ENCODE peak calls at places on chromosomes 16 and 17, in nine cellular contexts. W, C, T, J, E, Q, A, B and Z are unnamed samples. For H3K4me1, the result is how much of the 10 kb centered on the place peaks cover.

GRCh38 chr17:77371117-77371887 is 230.5 kb downstream of the SEC14L1 start:
- DNase-seq in W (no peak), C (peak), T (no peak), J (no peak), E (no peak), Q (no peak), A (no peak), B (peak), Z (peak)

GRCh38 chr17:79482719-79483118 is 128.1 kb downstream of the RBFOX3 start:
- DNase-seq in W (no peak), C (no peak), T (no peak), J (no peak), E (no peak), Q (no peak), A (no peak), B (no peak), Z (no peak)

GRCh38 chr16:66020642-66021041 is 345.8 kb upstream of the CDH5 start:
- DNase-seq in W (peak), C (no peak), T (peak), J (no peak), E (no peak), Q (no peak), A (no peak), B (no peak), Z (no peak)

GRCh38 chr16:68324780-68325357 is 14.1 kb downstream of the PRMT7 start:
- DNase-seq in W (no peak), C (no peak), T (no peak), J (no peak), E (no peak), Q (no peak), A (no peak), B (no peak), Z (no peak)

GRCh38 chr17:5513610-5514009 is 27.2 kb downstream of the MIS12 start:
- DNase-seq in W (no peak), C (no peak), T (no peak), J (no peak), E (no peak), Q (no peak), A (no peak), B (no peak), Z (peak)

GRCh38 chr16:67884-68789 is 4.3 kb downstream of the RHBDF1 start:
- DNase-seq in W (no peak), C (peak), T (no peak), J (no peak), E (no peak), Q (no peak), A (no peak), B (peak), Z (no peak)

GRCh38 chr17:27980035-27980434 is 62.4 kb upstream of the NLK start:
- DNase-seq in W (peak), C (no peak), T (peak), J (no peak), E (no peak), Q (no peak), A (no peak), B (no peak), Z (no peak)

GRCh38 chr16:1158456-1159324 is 5.8 kb downstream of the CACNA1H start:
- DNase-seq in W (no peak), C (peak), T (no peak), J (no peak), E (no peak), Q (no peak), A (no peak), B (peak), Z (no peak)

GRCh38 chr16:24430937-24431760 is 108.2 kb upstream of the RBBP6 start:
- DNase-seq in W (peak), C (no peak), T (no peak), J (no peak), E (no peak), Q (no peak), A (no peak), B (no peak), Z (no peak)

GRCh38 chr16:13313351-13313750 is 412.0 kb downstream of the SHISA9 start:
- DNase-seq in W (no peak), C (no peak), T (no peak), J (no peak), E (no peak), Q (no peak), A (no peak), B (no peak), Z (no peak)

GRCh38 chr17:48831549-48831883 is 681 bp downstream of the CALCOCO2 start:
- DNase-seq in W (no peak), C (no peak), T (no peak), J (no peak), E (no peak), Q (no peak), A (no peak), B (no peak), Z (no peak)

GRCh38 chr17:49193513-49194296 is 16.7 kb downstream of the GNGT2 start:
- DNase-seq in W (peak), C (peak), T (peak), J (peak), E (peak), Q (peak), A (no peak), B (peak), Z (no peak)

GRCh38 chr17:82600731-82601446 is 47.4 kb downstream of the WDR45B start:
- DNase-seq in W (no peak), C (peak), T (no peak), J (no peak), E (no peak), Q (no peak), A (no peak), B (no peak), Z (no peak)

GRCh38 chr16:68230176-68230571 is 5.8 kb downstream of the ESRP2 start:
- DNase-seq in W (no peak), C (no peak), T (no peak), J (no peak), E (no peak), Q (no peak), A (no peak), B (peak), Z (no peak)

GRCh38 chr17:48413613-48414405 is 16.2 kb downstream of the SKAP1 start:
- DNase-seq in W (no peak), C (no peak), T (no peak), J (no peak), E (no peak), Q (peak), A (no peak), B (no peak), Z (peak)

DNA sequence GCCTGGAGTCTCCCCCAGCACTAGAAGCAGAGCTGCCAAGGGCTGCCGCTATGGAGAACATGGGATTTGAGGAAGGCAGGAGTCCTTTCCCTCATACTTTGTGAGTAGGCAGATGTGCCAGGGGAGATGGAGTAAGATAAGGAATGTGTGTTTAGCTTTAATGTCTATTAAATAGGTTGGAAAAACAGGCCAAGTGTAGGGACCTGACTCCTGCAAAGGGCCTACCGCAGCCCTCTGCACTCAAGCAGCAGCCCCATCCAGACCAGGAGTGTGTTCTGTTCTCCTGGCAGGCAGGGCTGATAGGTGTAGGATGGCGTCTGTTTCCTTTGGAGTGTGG is 1.8 kb upstream of the MIF4GD start:
- DNase-seq in W (no peak), C (no peak), T (no peak), J (no peak), E (no peak), Q (peak), A (no peak), B (no peak), Z (no peak)
- H3K4me3 ChIP-seq in W (peak), C (no peak), T (no peak), J (no peak), E (no peak), Q (peak), A (no peak), B (no peak), Z (no peak)

GRCh38 chr17:59366773-59367656 is 35.6 kb downstream of the YPEL2 start:
- DNase-seq in W (peak), C (peak), T (no peak), J (peak), E (no peak), Q (no peak), A (no peak), B (no peak), Z (peak)
- H3K4me1 ChIP-seq in W (under half), C (half or more), T (under half), J (half or more), E (half or more), Q (half or more), A (under half), B (under half), Z (half or more)

DNA sequence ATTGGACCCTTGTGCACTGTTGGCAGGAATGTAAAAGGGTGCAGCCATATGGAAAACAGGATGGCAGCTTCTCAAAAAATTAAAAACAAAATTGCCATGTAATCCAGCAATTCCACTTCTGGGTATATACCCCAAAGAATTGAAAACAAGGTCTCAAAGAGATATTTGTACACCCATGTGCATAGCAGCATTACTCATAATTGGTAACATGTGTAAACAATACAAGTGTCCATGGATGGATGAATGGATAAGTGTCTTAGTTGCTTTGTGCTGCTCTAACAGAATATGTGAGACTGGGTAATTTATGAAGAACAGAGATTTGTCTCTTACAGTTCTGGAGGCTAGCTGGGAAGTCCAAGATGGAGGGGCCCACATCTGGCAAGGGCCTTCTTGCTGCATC is 3.8 kb upstream of the RUNDC3A start:
- DNase-seq in W (no peak), C (no peak), T (no peak), J (no peak), E (no peak), Q (no peak), A (no peak), B (no peak), Z (no peak)
- H3K4me3 ChIP-seq in W (no peak), C (no peak), T (no peak), J (no peak), E (no peak), Q (no peak), A (no peak), B (no peak), Z (no peak)

DNA sequence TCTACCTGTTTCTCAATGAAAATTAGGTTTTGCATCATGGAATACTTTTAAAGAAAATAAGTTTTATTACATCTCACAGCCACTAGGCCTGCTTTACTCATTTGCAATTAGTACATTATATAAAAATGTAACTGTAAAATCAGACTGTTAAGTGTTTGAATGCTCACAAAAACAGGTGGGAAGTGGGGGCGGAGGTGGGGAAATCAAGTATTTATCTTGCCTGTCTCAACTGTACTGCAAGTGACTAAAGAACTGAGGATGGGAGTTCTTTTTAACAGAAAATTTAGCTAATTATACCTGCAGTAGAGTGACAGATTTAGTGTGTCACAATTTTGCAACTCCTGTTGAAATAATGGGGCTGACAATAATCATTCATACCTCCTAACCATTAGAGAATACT is 34.1 kb downstream of the ITFG1 start:
- DNase-seq in W (no peak), C (no peak), T (no peak), J (no peak), E (no peak), Q (no peak), A (no peak), B (no peak), Z (no peak)
- H3K4me1 ChIP-seq in W (under half), C (under half), T (under half), J (under half), E (under half), Q (under half), A (under half), B (under half), Z (under half)

DNA sequence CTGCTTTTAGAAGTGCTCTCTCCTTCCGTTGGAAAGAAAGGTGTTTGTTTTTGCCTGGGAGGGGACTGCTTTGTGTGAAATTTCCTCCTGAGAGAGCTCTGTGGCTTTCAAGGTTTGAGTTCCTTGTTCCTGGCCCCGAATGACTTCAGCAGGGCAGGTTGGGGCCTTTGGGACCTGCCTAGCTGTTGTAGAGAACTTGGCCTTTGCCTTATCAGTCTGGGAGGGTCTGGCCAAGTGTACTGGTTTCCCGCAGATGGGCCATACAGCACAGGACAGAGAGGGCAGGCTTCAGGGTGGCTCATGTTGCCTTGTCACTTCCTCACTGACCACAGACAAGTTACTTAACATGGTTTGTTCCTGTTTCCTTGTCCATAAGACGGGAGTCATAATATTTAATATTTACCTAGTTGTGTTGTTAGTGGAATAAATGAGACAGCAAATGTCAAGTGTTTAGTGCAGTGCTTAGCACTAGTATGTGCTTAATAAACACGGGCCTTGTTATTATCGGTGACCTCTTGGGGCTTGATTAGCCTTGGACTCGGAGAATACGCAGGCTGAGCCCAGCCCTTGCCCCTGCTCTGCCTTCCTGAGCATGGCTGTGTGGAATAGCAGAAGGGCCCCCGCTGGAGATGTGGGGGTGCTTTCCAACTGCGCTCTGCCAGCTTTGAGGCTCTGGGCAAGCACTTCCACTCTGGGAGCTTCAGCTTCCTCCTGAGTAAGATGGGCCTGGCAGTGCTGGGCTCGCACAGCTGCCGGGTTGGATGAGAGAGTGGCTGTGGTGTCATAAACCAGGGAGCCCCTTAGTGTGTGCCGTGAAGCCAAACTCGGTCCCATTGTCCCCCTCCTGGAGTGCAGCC is 6.6 kb downstream of the PRSS8 start:
- DNase-seq in W (peak), C (peak), T (no peak), J (no peak), E (peak), Q (no peak), A (no peak), B (peak), Z (peak)
- H3K4me3 ChIP-seq in W (no peak), C (no peak), T (no peak), J (no peak), E (no peak), Q (no peak), A (no peak), B (no peak), Z (no peak)

GRCh38 chr17:35998018-35998545 is 3.3 kb downstream of the CCL15 start:
- DNase-seq in W (no peak), C (no peak), T (no peak), J (no peak), E (no peak), Q (no peak), A (no peak), B (no peak), Z (no peak)
- H3K4me1 ChIP-seq in W (under half), C (under half), T (under half), J (under half), E (under half), Q (under half), A (under half), B (under half), Z (under half)

GRCh38 chr17:3557768-3558583 is at the start of gene TRPV3:
- DNase-seq in W (peak), C (no peak), T (peak), J (no peak), E (no peak), Q (no peak), A (peak), B (peak), Z (peak)
- H3K4me3 ChIP-seq in W (peak), C (no peak), T (peak), J (no peak), E (no peak), Q (peak), A (no peak), B (no peak), Z (peak)